ENCODE peak calls at places on chromosomes 12 and 14, in nine cellular contexts. One of them, this sample, is unnamed.

GRCh38 chr14:90495357-90496276 is 98.8 kb downstream of the CALM1 start:
- DNase-seq in suprapubic skin: peak; percentile 37
- DNase-seq in breast epithelium: peak; percentile 20
- DNase-seq in HCT116: no peak
- DNase-seq in stomach: peak; percentile 64
- DNase-seq in endothelial cell of umbilical vein: peak; percentile 52
- DNase-seq in upper lobe of left lung: no peak
- DNase-seq in SK-N-SH: peak; percentile 28
- DNase-seq in GM23338: peak; percentile 96
- DNase-seq in this sample: peak; percentile 70

GRCh38 chr14:51807355-51807754 is 53.1 kb upstream of the GNG2 start:
- DNase-seq in upper lobe of left lung: no peak
- DNase-seq in HCT116: no peak
- DNase-seq in breast epithelium: no peak
- DNase-seq in GM23338: no peak
- DNase-seq in endothelial cell of umbilical vein: no peak
- DNase-seq in suprapubic skin: no peak
- DNase-seq in SK-N-SH: no peak
- DNase-seq in stomach: no peak
- DNase-seq in this sample: no peak

GRCh38 chr14:72599579-72600470 is 294.1 kb downstream of the DPF3 start:
- DNase-seq in endothelial cell of umbilical vein: no peak
- DNase-seq in SK-N-SH: no peak
- DNase-seq in breast epithelium: no peak
- DNase-seq in stomach: no peak
- DNase-seq in HCT116: no peak
- DNase-seq in suprapubic skin: no peak
- DNase-seq in upper lobe of left lung: no peak
- DNase-seq in GM23338: no peak
- DNase-seq in this sample: no peak

GRCh38 chr14:69711065-69711464 is 55.9 kb upstream of the SRSF5 start:
- DNase-seq in suprapubic skin: no peak
- DNase-seq in endothelial cell of umbilical vein: no peak
- DNase-seq in upper lobe of left lung: peak; percentile 67
- DNase-seq in HCT116: no peak
- DNase-seq in SK-N-SH: no peak
- DNase-seq in stomach: no peak
- DNase-seq in GM23338: no peak
- DNase-seq in breast epithelium: no peak
- DNase-seq in this sample: no peak

GRCh38 chr12:126742326-126742725 is 1524.6 kb upstream of the TMEM132C start:
- DNase-seq in HCT116: no peak
- DNase-seq in stomach: no peak
- DNase-seq in breast epithelium: no peak
- DNase-seq in GM23338: no peak
- DNase-seq in suprapubic skin: no peak
- DNase-seq in SK-N-SH: no peak
- DNase-seq in upper lobe of left lung: no peak
- DNase-seq in endothelial cell of umbilical vein: no peak
- DNase-seq in this sample: no peak

GRCh38 chr12:1093166-1093751 is 102.2 kb downstream of the ERC1 start:
- DNase-seq in upper lobe of left lung: no peak
- DNase-seq in HCT116: peak; percentile 53
- DNase-seq in GM23338: peak; percentile 85
- DNase-seq in suprapubic skin: no peak
- DNase-seq in breast epithelium: no peak
- DNase-seq in stomach: no peak
- DNase-seq in SK-N-SH: peak; percentile 54
- DNase-seq in endothelial cell of umbilical vein: peak; percentile 73
- DNase-seq in this sample: no peak

GRCh38 chr12:5318874-5319273 is 113.0 kb upstream of the NTF3 start:
- DNase-seq in upper lobe of left lung: no peak
- DNase-seq in suprapubic skin: no peak
- DNase-seq in stomach: no peak
- DNase-seq in HCT116: peak; percentile 56
- DNase-seq in SK-N-SH: no peak
- DNase-seq in GM23338: no peak
- DNase-seq in endothelial cell of umbilical vein: no peak
- DNase-seq in breast epithelium: no peak
- DNase-seq in this sample: no peak

GRCh38 chr12:66836623-66837310 is 157.9 kb upstream of the GRIP1 start:
- DNase-seq in GM23338: no peak
- DNase-seq in breast epithelium: no peak
- DNase-seq in HCT116: no peak
- DNase-seq in stomach: no peak
- DNase-seq in suprapubic skin: no peak
- DNase-seq in SK-N-SH: no peak
- DNase-seq in upper lobe of left lung: no peak
- DNase-seq in endothelial cell of umbilical vein: no peak
- DNase-seq in this sample: no peak

GRCh38 chr12:54364413-54364812 is at the start of gene GPR84:
- DNase-seq in upper lobe of left lung: no peak
- DNase-seq in endothelial cell of umbilical vein: no peak
- DNase-seq in HCT116: no peak
- DNase-seq in SK-N-SH: no peak
- DNase-seq in stomach: no peak
- DNase-seq in suprapubic skin: no peak
- DNase-seq in GM23338: no peak
- DNase-seq in breast epithelium: no peak
- DNase-seq in this sample: no peak

GRCh38 chr12:27542628-27543027 is 18.6 kb downstream of the PPFIBP1 start:
- DNase-seq in breast epithelium: no peak
- DNase-seq in stomach: no peak
- DNase-seq in endothelial cell of umbilical vein: no peak
- DNase-seq in HCT116: no peak
- DNase-seq in suprapubic skin: no peak
- DNase-seq in upper lobe of left lung: no peak
- DNase-seq in SK-N-SH: no peak
- DNase-seq in GM23338: no peak
- DNase-seq in this sample: no peak

GRCh38 chr14:73238262-73238852 is 1.1 kb downstream of the PAPLN start:
- DNase-seq in suprapubic skin: no peak
- DNase-seq in SK-N-SH: no peak
- DNase-seq in stomach: no peak
- DNase-seq in GM23338: no peak
- DNase-seq in endothelial cell of umbilical vein: peak; percentile 63
- DNase-seq in breast epithelium: no peak
- DNase-seq in HCT116: peak; percentile 6
- DNase-seq in upper lobe of left lung: no peak
- DNase-seq in this sample: no peak

GRCh38 chr14:59439256-59440015 is 25.7 kb downstream of the GPR135 start:
- DNase-seq in GM23338: no peak
- DNase-seq in endothelial cell of umbilical vein: no peak
- DNase-seq in SK-N-SH: no peak
- DNase-seq in stomach: no peak
- DNase-seq in upper lobe of left lung: no peak
- DNase-seq in breast epithelium: no peak
- DNase-seq in suprapubic skin: no peak
- DNase-seq in HCT116: no peak
- DNase-seq in this sample: no peak

GRCh38 chr12:104201238-104202001 is 14.2 kb upstream of the TXNRD1 start:
- DNase-seq in GM23338: peak; percentile 86
- DNase-seq in HCT116: peak; percentile 60
- DNase-seq in endothelial cell of umbilical vein: peak; percentile 74
- DNase-seq in stomach: peak; percentile 41
- DNase-seq in SK-N-SH: peak; percentile 67
- DNase-seq in breast epithelium: no peak
- DNase-seq in suprapubic skin: no peak
- DNase-seq in upper lobe of left lung: peak; percentile 29
- DNase-seq in this sample: no peak

GRCh38 chr12:93128332-93128707 is 199.2 kb upstream of the EEA1 start:
- DNase-seq in breast epithelium: peak; percentile 39
- DNase-seq in GM23338: no peak
- DNase-seq in upper lobe of left lung: peak; percentile 73
- DNase-seq in endothelial cell of umbilical vein: no peak
- DNase-seq in stomach: no peak
- DNase-seq in HCT116: no peak
- DNase-seq in SK-N-SH: no peak
- DNase-seq in suprapubic skin: no peak
- DNase-seq in this sample: no peak

GRCh38 chr14:54425068-54425467 is 16.1 kb downstream of the CNIH1 start:
- DNase-seq in HCT116: no peak
- DNase-seq in upper lobe of left lung: no peak
- DNase-seq in GM23338: no peak
- DNase-seq in stomach: no peak
- DNase-seq in breast epithelium: no peak
- DNase-seq in suprapubic skin: no peak
- DNase-seq in endothelial cell of umbilical vein: no peak
- DNase-seq in SK-N-SH: no peak
- DNase-seq in this sample: no peak

GRCh38 chr14:54420478-54421116 is 20.6 kb downstream of the CNIH1 start:
- DNase-seq in GM23338: peak; percentile 81
- DNase-seq in HCT116: peak; percentile 29
- DNase-seq in endothelial cell of umbilical vein: peak; percentile 75
- DNase-seq in suprapubic skin: no peak
- DNase-seq in upper lobe of left lung: no peak
- DNase-seq in breast epithelium: no peak
- DNase-seq in stomach: no peak
- DNase-seq in SK-N-SH: peak; percentile 41
- DNase-seq in this sample: no peak

GRCh38 chr14:54424479-54424901 is 16.7 kb downstream of the CNIH1 start:
- DNase-seq in GM23338: no peak
- DNase-seq in upper lobe of left lung: no peak
- DNase-seq in SK-N-SH: no peak
- DNase-seq in endothelial cell of umbilical vein: no peak
- DNase-seq in HCT116: no peak
- DNase-seq in stomach: no peak
- DNase-seq in suprapubic skin: no peak
- DNase-seq in breast epithelium: no peak
- DNase-seq in this sample: no peak

GRCh38 chr14:54425537-54426274 is 15.5 kb downstream of the CNIH1 start:
- DNase-seq in GM23338: no peak
- DNase-seq in endothelial cell of umbilical vein: no peak
- DNase-seq in upper lobe of left lung: no peak
- DNase-seq in HCT116: no peak
- DNase-seq in stomach: no peak
- DNase-seq in breast epithelium: no peak
- DNase-seq in suprapubic skin: no peak
- DNase-seq in SK-N-SH: no peak
- DNase-seq in this sample: no peak

GRCh38 chr14:54423991-54424390 is 17.2 kb downstream of the CNIH1 start:
- DNase-seq in upper lobe of left lung: no peak
- DNase-seq in suprapubic skin: no peak
- DNase-seq in breast epithelium: no peak
- DNase-seq in stomach: no peak
- DNase-seq in SK-N-SH: no peak
- DNase-seq in HCT116: no peak
- DNase-seq in endothelial cell of umbilical vein: no peak
- DNase-seq in GM23338: no peak
- DNase-seq in this sample: no peak
- H3K36me3 ChIP-seq in upper lobe of left lung: peaks cover 14% of the 10 kb centered on the region
- H3K36me3 ChIP-seq in suprapubic skin: peaks cover 22% of the 10 kb centered on the region
- H3K36me3 ChIP-seq in breast epithelium: no peaks in the 10 kb centered on the region
- H3K36me3 ChIP-seq in stomach: peaks cover 13% of the 10 kb centered on the region
- H3K36me3 ChIP-seq in SK-N-SH: peaks cover 47% of the 10 kb centered on the region
- H3K36me3 ChIP-seq in HCT116: peaks cover 5% of the 10 kb centered on the region
- H3K36me3 ChIP-seq in endothelial cell of umbilical vein: peaks cover 8% of the 10 kb centered on the region
- H3K36me3 ChIP-seq in GM23338: peaks cover 20% of the 10 kb centered on the region
- H3K36me3 ChIP-seq in this sample: no peaks in the 10 kb centered on the region

DNA sequence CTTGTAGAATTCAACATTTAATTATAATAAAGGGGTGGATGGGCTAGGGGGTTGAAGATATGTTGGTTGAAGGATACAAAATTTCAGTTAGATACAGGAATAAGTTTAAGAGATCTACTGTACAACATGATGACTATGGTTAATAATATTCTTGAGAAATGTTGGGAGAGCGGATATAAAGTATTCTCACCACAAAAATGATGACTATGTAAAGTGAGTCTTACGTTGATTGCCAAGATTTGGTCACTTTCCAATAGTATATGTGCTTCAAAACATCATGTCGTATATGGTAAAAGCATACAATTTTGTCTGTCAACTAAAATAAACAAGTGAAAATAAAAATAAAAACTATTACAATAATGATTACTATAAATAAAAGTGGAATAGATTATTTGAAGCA is 802.0 kb downstream of the C12orf50 start:
- DNase-seq in stomach: no peak
- DNase-seq in upper lobe of left lung: no peak
- DNase-seq in GM23338: no peak
- DNase-seq in breast epithelium: no peak
- DNase-seq in HCT116: no peak
- DNase-seq in suprapubic skin: no peak
- DNase-seq in endothelial cell of umbilical vein: no peak
- DNase-seq in SK-N-SH: no peak
- DNase-seq in this sample: no peak
- TF ChIP-seq POLR2AphosphoS5 in stomach: no peak
- TF ChIP-seq POLR2AphosphoS5 in upper lobe of left lung: no peak
- TF ChIP-seq POLR2AphosphoS5 in GM23338: no peak
- TF ChIP-seq POLR2AphosphoS5 in breast epithelium: no peak
- TF ChIP-seq POLR2AphosphoS5 in HCT116: no peak
- TF ChIP-seq POLR2AphosphoS5 in suprapubic skin: no peak
- TF ChIP-seq POLR2AphosphoS5 in endothelial cell of umbilical vein: no peak
- TF ChIP-seq POLR2AphosphoS5 in SK-N-SH: no peak
- TF ChIP-seq POLR2AphosphoS5 in this sample: no peak

DNA sequence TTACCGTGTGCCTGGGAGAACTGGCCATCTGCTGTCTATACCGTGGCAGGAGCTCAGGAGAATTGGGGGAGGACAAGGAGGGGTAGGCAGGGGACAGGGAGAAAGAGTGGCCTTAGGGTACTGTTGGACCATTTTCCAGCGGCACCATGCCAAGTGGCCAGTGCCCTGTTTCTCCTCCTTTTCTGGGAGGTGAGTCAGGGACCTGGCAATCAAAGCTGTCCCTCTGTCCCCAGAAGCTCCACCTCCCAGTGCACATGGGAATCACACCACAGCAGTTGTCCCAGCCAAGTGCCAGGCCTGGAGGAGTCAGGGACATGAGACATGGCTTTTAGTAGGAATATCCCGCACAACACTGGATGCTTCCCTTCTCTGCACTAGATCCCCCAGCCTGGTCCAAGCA is 118.0 kb downstream of the GCH1 start:
- DNase-seq in upper lobe of left lung: no peak
- DNase-seq in suprapubic skin: no peak
- DNase-seq in GM23338: no peak
- DNase-seq in HCT116: no peak
- DNase-seq in endothelial cell of umbilical vein: no peak
- DNase-seq in stomach: no peak
- DNase-seq in breast epithelium: no peak
- DNase-seq in SK-N-SH: peak; percentile 33
- DNase-seq in this sample: no peak
- H3K36me3 ChIP-seq in upper lobe of left lung: peaks cover 27% of the 10 kb centered on the region
- H3K36me3 ChIP-seq in suprapubic skin: peaks cover 41% of the 10 kb centered on the region
- H3K36me3 ChIP-seq in GM23338: no peaks in the 10 kb centered on the region
- H3K36me3 ChIP-seq in HCT116: no peaks in the 10 kb centered on the region
- H3K36me3 ChIP-seq in endothelial cell of umbilical vein: peaks cover 12% of the 10 kb centered on the region
- H3K36me3 ChIP-seq in stomach: peaks cover 5% of the 10 kb centered on the region
- H3K36me3 ChIP-seq in breast epithelium: no peaks in the 10 kb centered on the region
- H3K36me3 ChIP-seq in SK-N-SH: peaks cover 21% of the 10 kb centered on the region
- H3K36me3 ChIP-seq in this sample: peaks cover 21% of the 10 kb centered on the region

DNA sequence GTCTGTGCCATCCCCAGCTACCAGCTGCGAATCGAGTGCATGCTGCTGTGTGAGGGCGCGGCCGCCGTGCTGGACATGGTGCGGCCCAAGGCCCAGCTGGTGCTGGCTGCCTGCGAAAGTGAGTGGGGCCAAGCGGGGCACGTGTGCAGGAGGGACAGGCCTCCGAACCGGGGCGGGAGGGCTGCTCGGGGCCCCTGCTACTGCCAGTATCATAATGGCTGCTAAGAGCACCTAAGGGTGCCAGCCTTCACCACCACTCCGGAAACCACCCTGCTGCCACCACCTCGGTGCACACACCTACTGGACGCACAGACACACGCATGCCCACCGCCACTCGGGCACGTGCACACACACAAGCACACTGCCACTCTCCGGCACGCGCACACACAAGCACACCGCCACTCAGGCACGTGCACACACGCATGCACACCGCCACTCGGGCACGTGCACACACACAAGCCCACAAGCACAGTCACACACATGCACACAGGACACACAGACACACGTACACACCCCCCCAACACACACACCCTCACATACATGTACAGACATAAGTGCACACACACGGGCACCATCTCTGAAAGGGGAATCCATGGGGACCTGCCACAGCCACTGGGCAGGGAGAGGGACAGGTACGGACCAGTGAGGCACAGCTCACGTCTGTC is 13.8 kb upstream of the ADSS1 start:
- DNase-seq in endothelial cell of umbilical vein: no peak
- DNase-seq in SK-N-SH: no peak
- DNase-seq in suprapubic skin: no peak
- DNase-seq in HCT116: no peak
- DNase-seq in GM23338: no peak
- DNase-seq in stomach: no peak
- DNase-seq in breast epithelium: no peak
- DNase-seq in upper lobe of left lung: no peak
- DNase-seq in this sample: no peak
- TF ChIP-seq POLR2AphosphoS5 in endothelial cell of umbilical vein: no peak
- TF ChIP-seq POLR2AphosphoS5 in SK-N-SH: no peak
- TF ChIP-seq POLR2AphosphoS5 in suprapubic skin: no peak
- TF ChIP-seq POLR2AphosphoS5 in HCT116: no peak
- TF ChIP-seq POLR2AphosphoS5 in GM23338: no peak
- TF ChIP-seq POLR2AphosphoS5 in stomach: no peak
- TF ChIP-seq POLR2AphosphoS5 in breast epithelium: no peak
- TF ChIP-seq POLR2AphosphoS5 in upper lobe of left lung: no peak
- TF ChIP-seq POLR2AphosphoS5 in this sample: no peak

This sample was measured in vagina.